ENCODE peak calls at places on chromosome 12, in eight cellular contexts. X is OCI-LY7, V is lower lobe of right lung, S is esophagus squamous epithelium, N is endodermal cell, R is IMR-90, Y is H1, P is lung. O is an unnamed sample. For H3K4me1, the result is how much of the 10 kb centered on the place peaks cover.

GRCh38 chr12:132726386-132726785 is 15.7 kb downstream of the PGAM5 start:
- DNase-seq in X (no peak), V (no peak), S (no peak), N (peak), R (no peak), Y (no peak), P (no peak), O (no peak)

GRCh38 chr12:109840349-109841073 is 7.3 kb upstream of the TRPV4 start:
- DNase-seq in X (no peak), V (peak), S (no peak), N (peak), R (no peak), Y (no peak), P (no peak), O (no peak)

GRCh38 chr12:68040450-68041075 is 51.3 kb downstream of the IFNG-AS1 start:
- DNase-seq in X (peak), V (no peak), S (no peak), N (peak), R (peak), Y (no peak), P (peak), O (peak)

GRCh38 chr12:104263026-104263425 is 40.5 kb upstream of the EID3 start:
- DNase-seq in X (no peak), V (no peak), S (no peak), N (no peak), R (no peak), Y (no peak), P (no peak), O (no peak)

GRCh38 chr12:25256826-25257225 is 6.1 kb upstream of the KRAS start:
- DNase-seq in X (no peak), V (no peak), S (no peak), N (peak), R (no peak), Y (no peak), P (no peak), O (no peak)

GRCh38 chr12:91551242-91551641 is 368.6 kb upstream of the DCN start:
- DNase-seq in X (no peak), V (no peak), S (no peak), N (no peak), R (no peak), Y (no peak), P (no peak), O (no peak)

GRCh38 chr12:122318607-122319311 is 52.5 kb upstream of the VPS33A start:
- DNase-seq in X (no peak), V (no peak), S (no peak), N (no peak), R (peak), Y (no peak), P (no peak), O (no peak)

GRCh38 chr12:7989827-7990491 is 42.6 kb upstream of the FOXJ2 start:
- DNase-seq in X (no peak), V (peak), S (peak), N (no peak), R (peak), Y (no peak), P (peak), O (no peak)

GRCh38 chr12:95548539-95549391 is 2.5 kb downstream of the USP44 start:
- DNase-seq in X (peak), V (peak), S (no peak), N (peak), R (peak), Y (no peak), P (peak), O (no peak)

GRCh38 chr12:100845095-100845494 is 50.5 kb downstream of the ANO4 start:
- DNase-seq in X (peak), V (no peak), S (no peak), N (no peak), R (no peak), Y (no peak), P (no peak), O (no peak)

GRCh38 chr12:45893240-45893639 is 97.1 kb downstream of the SCAF11 start:
- DNase-seq in X (no peak), V (no peak), S (no peak), N (peak), R (peak), Y (no peak), P (no peak), O (peak)

GRCh38 chr12:113310489-113310888 is 24.4 kb downstream of the SLC8B1 start:
- DNase-seq in X (peak), V (no peak), S (no peak), N (peak), R (no peak), Y (no peak), P (no peak), O (peak)

GRCh38 chr12:104805186-104805585 is 152.9 kb downstream of the SLC41A2 start:
- DNase-seq in X (no peak), V (no peak), S (no peak), N (no peak), R (peak), Y (no peak), P (no peak), O (no peak)

GRCh38 chr12:132402831-132403416 is 73.5 kb upstream of the GALNT9 start:
- DNase-seq in X (no peak), V (peak), S (no peak), N (no peak), R (no peak), Y (no peak), P (no peak), O (no peak)

GRCh38 chr12:104751594-104751993 is 206.5 kb downstream of the SLC41A2 start:
- DNase-seq in X (peak), V (no peak), S (no peak), N (peak), R (no peak), Y (no peak), P (no peak), O (no peak)

GRCh38 chr12:93497456-93497855 is 30.1 kb downstream of the MRPL42 start:
- DNase-seq in X (no peak), V (no peak), S (no peak), N (no peak), R (no peak), Y (no peak), P (no peak), O (no peak)

GRCh38 chr12:27969011-27969900 is 3.3 kb downstream of the PTHLH start:
- DNase-seq in X (no peak), V (no peak), S (no peak), N (peak), R (peak), Y (no peak), P (no peak), O (no peak)

GRCh38 chr12:124484067-124484466 is 83.3 kb downstream of the NCOR2 start:
- DNase-seq in X (no peak), V (no peak), S (no peak), N (no peak), R (no peak), Y (no peak), P (no peak), O (no peak)

GRCh38 chr12:24360057-24360456 is 410.6 kb upstream of the SOX5 start:
- DNase-seq in X (no peak), V (no peak), S (no peak), N (no peak), R (peak), Y (no peak), P (no peak), O (no peak)

GRCh38 chr12:104622942-104623341 is 166.2 kb downstream of the CHST11 start:
- DNase-seq in X (no peak), V (no peak), S (no peak), N (peak), R (no peak), Y (no peak), P (no peak), O (peak)

GRCh38 chr12:24475337-24475736 is 473.6 kb downstream of the BCAT1 start:
- DNase-seq in X (no peak), V (no peak), S (no peak), N (no peak), R (no peak), Y (no peak), P (no peak), O (no peak)

GRCh38 chr12:685388-685787 is 22.1 kb upstream of the NINJ2 start:
- DNase-seq in X (peak), V (no peak), S (no peak), N (no peak), R (peak), Y (no peak), P (peak), O (no peak)

GRCh38 chr12:55915481-55915856 is 12.2 kb downstream of the PYM1 start:
- DNase-seq in X (no peak), V (no peak), S (no peak), N (no peak), R (no peak), Y (no peak), P (no peak), O (no peak)

GRCh38 chr12:21502164-21502496 is 541 bp downstream of the GOLT1B start:
- DNase-seq in X (peak), V (peak), S (no peak), N (no peak), R (peak), Y (no peak), P (no peak), O (no peak)

GRCh38 chr12:15522574-15523187 is 200.4 kb downstream of the PTPRO start:
- DNase-seq in X (peak), V (no peak), S (no peak), N (no peak), R (peak), Y (no peak), P (no peak), O (peak)

GRCh38 chr12:123907726-123908476 is 64.7 kb downstream of the CCDC92 start:
- DNase-seq in X (no peak), V (no peak), S (no peak), N (no peak), R (no peak), Y (no peak), P (no peak), O (no peak)

GRCh38 chr12:47801170-47801903 is 18.4 kb downstream of the HDAC7 start:
- DNase-seq in X (no peak), V (peak), S (no peak), N (no peak), R (no peak), Y (no peak), P (no peak), O (no peak)

GRCh38 chr12:109727039-109727723 is 13.6 kb downstream of the FAM222A start:
- DNase-seq in X (no peak), V (peak), S (no peak), N (peak), R (no peak), Y (no peak), P (no peak), O (no peak)

GRCh38 chr12:129203456-129203855 is 350.2 kb downstream of the GLT1D1 start:
- DNase-seq in X (no peak), V (no peak), S (no peak), N (peak), R (no peak), Y (no peak), P (no peak), O (no peak)

GRCh38 chr12:120941412-120941811 is 36.9 kb upstream of the HNF1A start:
- DNase-seq in X (no peak), V (no peak), S (no peak), N (no peak), R (no peak), Y (no peak), P (no peak), O (no peak)

GRCh38 chr12:77060136-77060882 is 5.1 kb downstream of the E2F7 start:
- DNase-seq in X (peak), V (no peak), S (no peak), N (no peak), R (no peak), Y (no peak), P (no peak), O (no peak)

GRCh38 chr12:49707812-49708147 is 575 bp upstream of the FMNL3 start:
- DNase-seq in X (no peak), V (no peak), S (no peak), N (no peak), R (no peak), Y (no peak), P (no peak), O (no peak)

GRCh38 chr12:94553130-94553519 is 93.5 kb upstream of the CEP83 start:
- DNase-seq in X (no peak), V (no peak), S (no peak), N (peak), R (peak), Y (no peak), P (no peak), O (no peak)

GRCh38 chr12:116882742-116883141 is 1.5 kb upstream of the HRK start:
- DNase-seq in X (peak), V (no peak), S (no peak), N (peak), R (peak), Y (no peak), P (no peak), O (no peak)

GRCh38 chr12:108349245-108349644 is 10.1 kb upstream of the CMKLR1 start:
- DNase-seq in X (no peak), V (no peak), S (no peak), N (no peak), R (no peak), Y (no peak), P (no peak), O (no peak)

GRCh38 chr12:30105505-30105904 is 321.8 kb upstream of the TMTC1 start:
- DNase-seq in X (no peak), V (no peak), S (no peak), N (no peak), R (no peak), Y (no peak), P (no peak), O (no peak)

GRCh38 chr12:13097526-13097925 is 5.9 kb downstream of the GSG1 start:
- DNase-seq in X (no peak), V (peak), S (no peak), N (no peak), R (no peak), Y (no peak), P (no peak), O (no peak)

GRCh38 chr12:19892186-19892585 is 452.9 kb downstream of the AEBP2 start:
- DNase-seq in X (no peak), V (no peak), S (no peak), N (no peak), R (peak), Y (no peak), P (no peak), O (no peak)

GRCh38 chr12:86174188-86174587 is 82.0 kb downstream of the MGAT4C start:
- DNase-seq in X (no peak), V (no peak), S (no peak), N (no peak), R (no peak), Y (no peak), P (no peak), O (no peak)
- H3K4me1 ChIP-seq in X (under half), V (under half), S (under half), N (under half), R (under half), Y (under half), P (under half), O (under half)

GRCh38 chr12:118061011-118061875 is at the start of gene WSB2:
- DNase-seq in X (peak), V (peak), S (peak), N (peak), R (peak), Y (no peak), P (peak), O (no peak)

GRCh38 chr12:118061876-118062791 is 1.2 kb upstream of the WSB2 start:
- DNase-seq in X (peak), V (peak), S (no peak), N (peak), R (peak), Y (no peak), P (peak), O (peak)

GRCh38 chr12:118058881-118059644 is 1.9 kb downstream of the WSB2 start:
- DNase-seq in X (no peak), V (no peak), S (no peak), N (no peak), R (peak), Y (no peak), P (no peak), O (no peak)

GRCh38 chr12:118059645-118060275 is 1.2 kb downstream of the WSB2 start:
- DNase-seq in X (no peak), V (no peak), S (no peak), N (peak), R (peak), Y (no peak), P (no peak), O (no peak)

DNA sequence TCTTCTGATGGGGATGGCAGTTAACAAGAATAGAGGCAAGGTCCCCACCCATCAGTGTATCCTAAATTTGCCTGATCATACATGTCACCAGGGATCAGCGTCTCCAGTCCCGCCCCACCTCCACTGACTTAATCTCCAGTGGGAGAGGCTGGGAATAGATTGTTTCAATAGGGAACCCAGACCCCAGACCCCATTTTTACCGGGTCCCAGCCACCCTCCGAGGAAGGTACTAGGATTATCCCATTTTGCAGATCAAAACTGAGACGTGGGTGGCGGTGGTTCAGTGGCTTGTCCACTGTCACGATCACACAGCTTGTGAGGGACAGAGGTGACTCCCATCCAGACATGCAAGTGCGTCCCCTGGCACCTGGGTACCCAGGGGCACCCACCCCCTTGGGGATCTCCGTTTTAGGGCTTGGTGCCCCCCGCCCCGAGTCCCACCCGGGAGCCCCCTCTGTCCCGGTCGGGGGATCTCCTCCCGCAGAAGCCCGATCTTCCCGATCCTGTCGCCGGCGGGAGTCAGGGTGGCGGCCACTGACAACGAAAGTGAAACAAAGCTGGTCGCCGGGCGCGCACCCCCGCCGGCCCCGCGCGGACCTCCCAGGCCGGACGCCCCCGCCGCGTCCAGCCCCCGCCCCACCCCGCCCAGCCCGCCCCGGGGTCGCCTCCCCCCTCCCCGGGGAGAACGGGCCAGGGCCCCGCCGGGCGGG is 523 bp downstream of the WSB2 start:
- DNase-seq in X (no peak), V (peak), S (no peak), N (peak), R (no peak), Y (no peak), P (peak), O (no peak)
- H3K4me1 ChIP-seq in X (under half), V (half or more), S (under half), N (under half), R (under half), Y (under half), P (under half), O (under half)

GRCh38 chr12:66898700-66899469 is 220.0 kb upstream of the GRIP1 start:
- DNase-seq in X (no peak), V (no peak), S (no peak), N (no peak), R (no peak), Y (no peak), P (no peak), O (no peak)
- H3K4me1 ChIP-seq in X (under half), V (under half), S (under half), N (under half), R (under half), Y (under half), P (under half), O (under half)

GRCh38 chr12:80187660-80188090 is 88.3 kb downstream of the OTOGL start:
- DNase-seq in X (no peak), V (no peak), S (no peak), N (no peak), R (peak), Y (no peak), P (no peak), O (no peak)

GRCh38 chr12:80188566-80188965 is 89.2 kb downstream of the OTOGL start:
- DNase-seq in X (no peak), V (no peak), S (no peak), N (no peak), R (peak), Y (no peak), P (no peak), O (no peak)

GRCh38 chr12:80190001-80190400 is 90.7 kb downstream of the OTOGL start:
- DNase-seq in X (no peak), V (no peak), S (no peak), N (no peak), R (peak), Y (no peak), P (no peak), O (no peak)

GRCh38 chr12:80186727-80187217 is 87.4 kb downstream of the OTOGL start:
- DNase-seq in X (peak), V (no peak), S (peak), N (peak), R (peak), Y (no peak), P (peak), O (peak)

DNA sequence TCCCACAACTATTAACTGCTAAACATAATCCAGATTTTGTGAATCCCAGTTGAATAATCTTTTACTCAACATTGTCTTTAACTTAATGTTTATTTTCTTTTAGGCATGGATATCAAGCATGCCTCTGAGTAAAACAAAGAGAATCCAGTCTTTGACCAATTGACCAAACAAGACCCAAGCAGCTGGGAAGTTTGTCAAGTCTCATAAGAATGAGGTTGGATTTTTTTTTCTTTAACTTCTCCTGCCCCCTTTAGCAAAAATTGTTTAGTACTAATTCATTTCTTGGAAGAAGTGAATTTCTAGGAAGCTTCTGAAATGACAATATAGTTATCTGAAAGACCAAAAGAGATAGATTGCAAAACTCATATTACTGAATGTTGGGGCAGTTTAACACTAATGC is 89.9 kb downstream of the OTOGL start:
- DNase-seq in X (no peak), V (no peak), S (no peak), N (no peak), R (peak), Y (no peak), P (no peak), O (no peak)
- H3K4me1 ChIP-seq in X (under half), V (under half), S (under half), N (under half), R (under half), Y (under half), P (under half), O (under half)